ENCODE peak calls at places on chromosomes 5 and 9, in five cellular contexts. P is astrocyte; N is suprapubic skin; F is CD4-positive, alpha-beta T cell; U is neural progenitor cell. D is an unnamed sample. For H3K27me3, the result is how much of the 10 kb centered on the place peaks cover.

GRCh38 chr5:169731221-169731620 is 94.1 kb downstream of the DOCK2 start:
- DNase-seq in P (no peak), F (no peak), N (no peak), U (no peak), D (no peak)

GRCh38 chr9:70403618-70404025 is 10.8 kb downstream of the KLF9 start:
- DNase-seq in N (no peak), F (no peak), P (peak), U (no peak), D (no peak)

GRCh38 chr5:141701341-141702119 is 19.5 kb upstream of the ARAP3 start:
- DNase-seq in F (no peak), P (no peak), U (no peak), N (no peak), D (peak)

GRCh38 chr5:143051244-143052058 is 281.3 kb downstream of the ARHGAP26 start:
- DNase-seq in U (no peak), P (peak), F (no peak), N (no peak), D (no peak)

GRCh38 chr5:34007116-34007674 is 655 bp downstream of the AMACR start:
- DNase-seq in U (peak), N (no peak), P (no peak), F (no peak), D (no peak)

GRCh38 chr9:121283856-121284732 is 16.1 kb downstream of the GSN start:
- DNase-seq in F (no peak), U (peak), P (no peak), N (peak), D (no peak)

GRCh38 chr9:88392549-88392948 is 4.3 kb downstream of the SPIN1 start:
- DNase-seq in U (no peak), F (no peak), P (no peak), N (no peak), D (no peak)

GRCh38 chr5:111513175-111513520 is 813 bp upstream of the STARD4 start:
- DNase-seq in N (no peak), P (no peak), U (no peak), F (no peak), D (no peak)

GRCh38 chr5:53557386-53557785 is 3.1 kb upstream of the NDUFS4 start:
- DNase-seq in F (no peak), N (no peak), U (no peak), P (peak), D (no peak)

GRCh38 chr5:10645146-10645545 is 81.3 kb downstream of the ANKRD33B start:
- DNase-seq in P (no peak), U (no peak), F (no peak), N (no peak), D (peak)

GRCh38 chr5:139660105-139660915 is 12.2 kb downstream of the CXXC5 start:
- DNase-seq in N (no peak), P (no peak), U (no peak), F (no peak), D (peak)

GRCh38 chr9:113381909-113382411 is 5.2 kb upstream of the HDHD3 start:
- DNase-seq in U (no peak), N (no peak), F (no peak), P (no peak), D (no peak)
- TF ChIP-seq CTCF in U (no peak), N (no peak), F (no peak), P (no peak), D (no peak)

DNA sequence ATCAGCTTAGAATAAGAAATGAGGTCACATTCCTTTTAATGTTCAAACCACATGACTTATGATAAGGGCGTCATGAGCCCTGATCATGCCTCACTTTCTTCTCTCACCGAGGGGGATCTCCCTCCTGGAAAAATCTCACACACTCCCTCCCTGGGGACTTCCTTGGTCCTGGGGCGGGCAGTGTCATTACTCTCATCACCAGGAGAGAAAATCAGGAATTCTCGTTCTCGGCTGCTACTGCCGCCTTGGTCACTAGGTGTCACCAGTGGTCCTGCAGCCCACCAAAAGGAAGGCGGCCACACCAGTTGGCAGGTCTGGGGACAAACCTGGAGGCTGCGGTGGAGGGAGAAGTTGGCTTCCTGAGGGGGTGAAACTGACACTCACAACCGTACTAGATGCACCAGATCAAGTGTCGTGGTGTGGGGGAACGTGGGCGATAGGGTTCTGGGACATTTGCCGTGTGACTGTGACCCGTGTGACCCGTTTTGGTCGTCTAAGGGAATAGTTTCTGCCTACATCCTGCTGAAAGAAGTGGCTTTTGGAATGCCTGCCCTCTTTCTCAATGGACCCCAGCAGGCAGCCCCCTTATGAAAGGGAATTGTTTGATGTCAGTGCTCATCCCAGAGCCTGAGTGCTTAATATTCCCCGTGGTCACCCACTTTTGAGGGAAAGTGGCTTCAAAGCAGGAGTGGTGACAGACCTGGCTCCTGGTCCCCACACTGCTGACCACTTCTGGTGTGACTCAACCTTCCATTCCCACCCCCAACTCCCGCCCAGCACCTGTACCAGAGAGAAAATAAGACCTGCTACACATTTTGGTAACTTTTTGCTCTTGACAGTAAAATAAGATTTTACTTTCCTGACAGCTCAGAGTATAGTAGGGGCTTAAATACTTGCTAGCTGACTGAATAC is 63.2 kb downstream of the ACER2 start:
- DNase-seq in U (peak), F (peak), P (peak), N (peak), D (peak)
- H3K27ac ChIP-seq in U (no peak), F (no peak), P (no peak), N (no peak), D (no peak)

GRCh38 chr5:3102531-3102930 is 351.1 kb upstream of the IRX2 start:
- DNase-seq in N (no peak), F (no peak), U (no peak), P (no peak), D (no peak)
- H3K27me3 ChIP-seq in N (under half), F (under half), U (half or more), P (under half), D (half or more)

DNA sequence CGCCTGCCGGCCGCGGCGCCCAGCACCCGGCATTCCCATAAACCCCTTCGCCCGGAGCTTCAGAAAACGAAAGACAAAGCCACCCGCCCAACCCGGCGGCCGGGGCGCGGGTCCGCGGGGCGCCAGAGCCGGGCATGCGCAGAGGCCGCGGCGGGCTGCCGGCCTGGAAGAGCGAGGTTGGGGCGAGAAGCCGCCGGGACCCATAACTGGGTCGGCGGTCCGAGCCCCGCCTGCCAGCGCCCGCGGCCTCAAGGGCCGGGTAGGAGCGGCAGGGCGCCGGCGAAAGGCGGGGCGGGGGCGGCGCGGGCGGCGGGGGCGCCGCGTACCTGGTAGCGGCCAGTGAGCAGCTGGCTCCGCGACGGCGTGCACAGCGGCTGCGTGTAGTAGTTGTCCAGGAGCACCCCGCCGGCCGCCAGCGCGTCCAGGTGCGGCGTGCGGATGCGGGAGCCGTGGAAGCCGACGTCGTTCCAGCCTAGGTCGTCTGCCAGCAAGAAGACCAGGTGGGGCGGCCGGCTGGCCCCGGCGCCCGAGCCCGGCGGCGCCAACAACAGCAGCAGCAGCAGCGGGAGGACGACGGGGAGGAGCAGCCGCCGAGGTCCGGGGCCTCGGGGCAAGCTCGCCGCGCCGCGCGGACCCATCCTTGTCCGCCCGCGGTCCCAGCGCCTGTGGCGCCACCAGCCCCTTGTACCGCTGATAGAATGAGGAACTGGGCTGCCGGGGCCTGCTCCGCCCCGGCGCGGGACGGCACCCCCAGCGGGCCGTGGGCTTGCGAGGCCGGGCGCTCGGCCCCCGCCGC is at the start of gene ARSB:
- DNase-seq in P (peak), U (peak), N (peak), F (peak), D (peak)
- TF ChIP-seq CTCF in P (no peak), U (peak), N (peak), F (peak), D (no peak)